ENCODE peak calls at places on chromosomes 13 and 19, in four cellular contexts. R is dermis blood vessel endothelial cell, T is foreskin fibroblast, D is GM18507. L is an unnamed sample.

GRCh38 chr13:34156841-34157365 is 339.0 kb downstream of the RFC3 start:
- DNase-seq in T (peak), R (peak), D (peak), L (peak)

GRCh38 chr19:33813391-33814101 is 16.9 kb downstream of the KCTD15 start:
- DNase-seq in R (no peak), D (no peak), T (no peak), L (no peak)

GRCh38 chr13:51034906-51035305 is 76.2 kb downstream of the C13orf42 start:
- DNase-seq in T (peak), R (no peak), D (no peak), L (no peak)

GRCh38 chr19:38634757-38635482 is 12.5 kb upstream of the ACTN4 start:
- DNase-seq in R (peak), D (peak), T (peak), L (peak)

GRCh38 chr13:45361596-45362206 is 20.7 kb upstream of the TPT1 start:
- DNase-seq in R (no peak), D (no peak), T (peak), L (no peak)

GRCh38 chr19:16168465-16169081 is 4.8 kb downstream of the CIB3 start:
- DNase-seq in R (no peak), D (no peak), T (peak), L (no peak)

GRCh38 chr19:44608391-44608821 is 5.0 kb upstream of the IGSF23 start:
- DNase-seq in D (no peak), T (peak), R (peak), L (peak)

GRCh38 chr13:112247471-112248405 is 128.4 kb upstream of the SPACA7 start:
- DNase-seq in T (no peak), D (no peak), R (no peak), L (no peak)

GRCh38 chr19:13459351-13459750 is 46.9 kb downstream of the CACNA1A start:
- DNase-seq in R (no peak), D (no peak), T (no peak), L (no peak)

GRCh38 chr13:69690999-69691398 is 416.6 kb upstream of the ATXN8OS start:
- DNase-seq in D (no peak), R (no peak), T (no peak), L (no peak)

GRCh38 chr13:41268764-41269163 is 5.4 kb upstream of the MTRF1 start:
- DNase-seq in R (peak), T (peak), D (no peak), L (peak)

GRCh38 chr19:49591731-49592485 is 926 bp downstream of the PRR12 start:
- DNase-seq in D (no peak), R (peak), T (peak), L (peak)

GRCh38 chr19:56217039-56217949 is 15.2 kb downstream of the ZSCAN5C start:
- DNase-seq in D (no peak), T (peak), R (peak), L (peak)